ENCODE peak calls at places on chromosomes 2 and 18, in ten cellular contexts. One of them, this sample, is unnamed.

GRCh38 chr2:106734165-106734564 is 151.8 kb downstream of the ST6GAL2 start:
- DNase-seq in sigmoid colon: no peak
- DNase-seq in BJ: no peak
- DNase-seq in suprapubic skin: no peak
- DNase-seq in lower lobe of right lung: no peak
- DNase-seq in pancreas: no peak
- DNase-seq in astrocyte of the spinal cord: no peak
- DNase-seq in IMR-90: no peak
- DNase-seq in lower leg skin: no peak
- DNase-seq in tibial nerve: no peak
- DNase-seq in this sample: no peak

GRCh38 chr2:883260-884026 is 67.2 kb upstream of the SNTG2 start:
- DNase-seq in lower leg skin: peak; percentile 3
- DNase-seq in tibial nerve: no peak
- DNase-seq in lower lobe of right lung: no peak
- DNase-seq in sigmoid colon: no peak
- DNase-seq in suprapubic skin: no peak
- DNase-seq in IMR-90: no peak
- DNase-seq in BJ: no peak
- DNase-seq in pancreas: no peak
- DNase-seq in astrocyte of the spinal cord: no peak
- DNase-seq in this sample: no peak

GRCh38 chr18:24055878-24056277 is 41.3 kb downstream of the TTC39C start:
- DNase-seq in sigmoid colon: no peak
- DNase-seq in IMR-90: peak; percentile 11
- DNase-seq in astrocyte of the spinal cord: no peak
- DNase-seq in tibial nerve: no peak
- DNase-seq in suprapubic skin: no peak
- DNase-seq in BJ: no peak
- DNase-seq in lower leg skin: no peak
- DNase-seq in lower lobe of right lung: no peak
- DNase-seq in pancreas: no peak
- DNase-seq in this sample: no peak

GRCh38 chr2:9982248-9982647 is 30.8 kb downstream of the GRHL1 start:
- DNase-seq in lower leg skin: peak; percentile 72
- DNase-seq in lower lobe of right lung: no peak
- DNase-seq in suprapubic skin: no peak
- DNase-seq in pancreas: no peak
- DNase-seq in IMR-90: peak; percentile 93
- DNase-seq in astrocyte of the spinal cord: peak; percentile 74
- DNase-seq in BJ: peak; percentile 93
- DNase-seq in tibial nerve: no peak
- DNase-seq in sigmoid colon: no peak
- DNase-seq in this sample: no peak

GRCh38 chr2:228094377-228094921 is 87.0 kb downstream of the SPHKAP start:
- DNase-seq in suprapubic skin: no peak
- DNase-seq in tibial nerve: no peak
- DNase-seq in astrocyte of the spinal cord: peak; percentile 2
- DNase-seq in lower lobe of right lung: no peak
- DNase-seq in sigmoid colon: no peak
- DNase-seq in BJ: peak; percentile 35
- DNase-seq in pancreas: no peak
- DNase-seq in IMR-90: no peak
- DNase-seq in lower leg skin: no peak
- DNase-seq in this sample: no peak

GRCh38 chr2:30488012-30488659 is 41.1 kb downstream of the LCLAT1 start:
- DNase-seq in lower leg skin: no peak
- DNase-seq in astrocyte of the spinal cord: no peak
- DNase-seq in IMR-90: peak; percentile 47
- DNase-seq in sigmoid colon: no peak
- DNase-seq in suprapubic skin: no peak
- DNase-seq in BJ: no peak
- DNase-seq in lower lobe of right lung: no peak
- DNase-seq in pancreas: no peak
- DNase-seq in tibial nerve: no peak
- DNase-seq in this sample: no peak

GRCh38 chr18:59067873-59068272 is 71.8 kb upstream of the SEC11C start:
- DNase-seq in pancreas: no peak
- DNase-seq in lower lobe of right lung: no peak
- DNase-seq in tibial nerve: no peak
- DNase-seq in lower leg skin: no peak
- DNase-seq in sigmoid colon: no peak
- DNase-seq in BJ: no peak
- DNase-seq in astrocyte of the spinal cord: peak; percentile 19
- DNase-seq in IMR-90: peak; percentile 18
- DNase-seq in suprapubic skin: no peak
- DNase-seq in this sample: no peak

GRCh38 chr2:191917967-191918651 is 71.2 kb upstream of the CAVIN2 start:
- DNase-seq in sigmoid colon: no peak
- DNase-seq in astrocyte of the spinal cord: no peak
- DNase-seq in lower leg skin: no peak
- DNase-seq in IMR-90: no peak
- DNase-seq in lower lobe of right lung: no peak
- DNase-seq in suprapubic skin: no peak
- DNase-seq in tibial nerve: no peak
- DNase-seq in BJ: no peak
- DNase-seq in pancreas: no peak
- DNase-seq in this sample: no peak

GRCh38 chr2:25323042-25323514 is 18.6 kb downstream of the DNMT3A start:
- DNase-seq in sigmoid colon: no peak
- DNase-seq in BJ: no peak
- DNase-seq in pancreas: peak; percentile 18
- DNase-seq in tibial nerve: no peak
- DNase-seq in IMR-90: peak; percentile 45
- DNase-seq in lower lobe of right lung: no peak
- DNase-seq in lower leg skin: no peak
- DNase-seq in suprapubic skin: no peak
- DNase-seq in astrocyte of the spinal cord: no peak
- DNase-seq in this sample: no peak

GRCh38 chr2:25386662-25387478 is 45.1 kb upstream of the DNMT3A start:
- DNase-seq in lower leg skin: no peak
- DNase-seq in lower lobe of right lung: no peak
- DNase-seq in BJ: no peak
- DNase-seq in IMR-90: no peak
- DNase-seq in pancreas: no peak
- DNase-seq in astrocyte of the spinal cord: no peak
- DNase-seq in suprapubic skin: no peak
- DNase-seq in sigmoid colon: no peak
- DNase-seq in tibial nerve: no peak
- DNase-seq in this sample: no peak

DNA sequence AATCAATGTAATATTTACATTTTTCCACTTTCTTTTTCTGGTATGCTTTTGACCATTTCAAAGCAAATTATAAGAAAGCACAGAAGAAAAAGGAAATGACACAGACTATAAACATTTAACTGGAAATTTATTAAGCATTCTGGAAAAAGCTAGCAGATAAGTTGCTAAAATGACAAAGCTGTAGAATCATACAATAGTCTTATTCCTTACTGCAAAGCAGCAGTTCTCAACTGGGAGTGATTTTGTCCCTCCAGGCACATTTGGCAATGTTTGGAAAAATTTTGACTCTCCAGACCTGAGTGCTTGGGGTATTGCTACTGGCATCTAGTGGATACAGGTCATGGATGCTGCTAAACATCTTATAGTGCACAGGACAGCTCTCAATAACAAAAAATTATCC is 75.1 kb downstream of the MBD5 start:
- DNase-seq in lower leg skin: no peak
- DNase-seq in lower lobe of right lung: no peak
- DNase-seq in suprapubic skin: no peak
- DNase-seq in IMR-90: peak; percentile 26
- DNase-seq in tibial nerve: no peak
- DNase-seq in pancreas: no peak
- DNase-seq in astrocyte of the spinal cord: peak; percentile 4
- DNase-seq in sigmoid colon: no peak
- DNase-seq in BJ: no peak
- DNase-seq in this sample: no peak
- TF ChIP-seq CTCF in lower leg skin: no peak
- TF ChIP-seq CTCF in lower lobe of right lung: no peak
- TF ChIP-seq CTCF in suprapubic skin: no peak
- TF ChIP-seq CTCF in IMR-90: no peak
- TF ChIP-seq CTCF in tibial nerve: no peak
- TF ChIP-seq CTCF in pancreas: no peak
- TF ChIP-seq CTCF in astrocyte of the spinal cord: no peak
- TF ChIP-seq CTCF in sigmoid colon: no peak
- TF ChIP-seq CTCF in BJ: no peak
- TF ChIP-seq CTCF in this sample: no peak

DNA sequence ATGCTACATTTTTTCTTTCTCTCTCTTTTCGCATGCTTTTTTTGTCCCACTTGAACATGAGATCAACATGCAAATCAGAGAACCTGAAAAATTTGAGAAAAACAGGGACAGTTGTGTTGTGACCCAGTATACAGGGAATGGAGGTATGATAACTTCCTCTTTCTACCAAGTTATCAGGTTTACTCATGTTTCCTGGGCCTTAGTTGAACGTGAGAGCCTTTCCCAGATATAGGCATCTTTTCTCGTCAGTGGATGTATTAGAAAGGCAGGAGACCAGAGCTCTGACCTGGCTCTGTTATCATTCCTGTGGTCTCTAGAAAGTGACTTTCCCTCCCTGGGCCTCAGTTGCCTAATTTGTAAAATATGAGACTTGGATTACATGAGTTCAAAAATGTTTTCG is 30.1 kb upstream of the FAM117B start:
- DNase-seq in tibial nerve: no peak
- DNase-seq in astrocyte of the spinal cord: no peak
- DNase-seq in IMR-90: peak; percentile 38
- DNase-seq in lower leg skin: no peak
- DNase-seq in BJ: no peak
- DNase-seq in suprapubic skin: no peak
- DNase-seq in pancreas: no peak
- DNase-seq in lower lobe of right lung: no peak
- DNase-seq in sigmoid colon: no peak
- DNase-seq in this sample: no peak
- H3K4me3 ChIP-seq in tibial nerve: no peak overlapping the region
- H3K4me3 ChIP-seq in astrocyte of the spinal cord: no peak overlapping the region
- H3K4me3 ChIP-seq in IMR-90: no peak overlapping the region
- H3K4me3 ChIP-seq in lower leg skin: no peak overlapping the region
- H3K4me3 ChIP-seq in BJ: no peak overlapping the region
- H3K4me3 ChIP-seq in suprapubic skin: no peak overlapping the region
- H3K4me3 ChIP-seq in pancreas: no peak overlapping the region
- H3K4me3 ChIP-seq in lower lobe of right lung: no peak overlapping the region
- H3K4me3 ChIP-seq in sigmoid colon: no peak overlapping the region
- H3K4me3 ChIP-seq in this sample: no peak overlapping the region

GRCh38 chr18:44912740-44913478 is 232.2 kb downstream of the SETBP1 start:
- DNase-seq in sigmoid colon: no peak
- DNase-seq in tibial nerve: no peak
- DNase-seq in astrocyte of the spinal cord: no peak
- DNase-seq in suprapubic skin: no peak
- DNase-seq in IMR-90: no peak
- DNase-seq in lower leg skin: no peak
- DNase-seq in lower lobe of right lung: no peak
- DNase-seq in pancreas: no peak
- DNase-seq in BJ: no peak
- DNase-seq in this sample: no peak

GRCh38 chr18:44911773-44912172 is 231.1 kb downstream of the SETBP1 start:
- DNase-seq in suprapubic skin: no peak
- DNase-seq in tibial nerve: no peak
- DNase-seq in IMR-90: no peak
- DNase-seq in lower lobe of right lung: no peak
- DNase-seq in sigmoid colon: no peak
- DNase-seq in BJ: no peak
- DNase-seq in pancreas: no peak
- DNase-seq in astrocyte of the spinal cord: no peak
- DNase-seq in lower leg skin: no peak
- DNase-seq in this sample: no peak

GRCh38 chr18:44909191-44909719 is 228.6 kb downstream of the SETBP1 start:
- DNase-seq in BJ: no peak
- DNase-seq in pancreas: no peak
- DNase-seq in suprapubic skin: no peak
- DNase-seq in astrocyte of the spinal cord: peak; percentile 42
- DNase-seq in IMR-90: no peak
- DNase-seq in sigmoid colon: no peak
- DNase-seq in tibial nerve: no peak
- DNase-seq in lower lobe of right lung: no peak
- DNase-seq in lower leg skin: no peak
- DNase-seq in this sample: no peak

GRCh38 chr18:44914028-44914427 is 233.3 kb downstream of the SETBP1 start:
- DNase-seq in lower lobe of right lung: no peak
- DNase-seq in pancreas: no peak
- DNase-seq in tibial nerve: no peak
- DNase-seq in lower leg skin: no peak
- DNase-seq in sigmoid colon: no peak
- DNase-seq in BJ: no peak
- DNase-seq in IMR-90: no peak
- DNase-seq in suprapubic skin: no peak
- DNase-seq in astrocyte of the spinal cord: no peak
- DNase-seq in this sample: no peak

DNA sequence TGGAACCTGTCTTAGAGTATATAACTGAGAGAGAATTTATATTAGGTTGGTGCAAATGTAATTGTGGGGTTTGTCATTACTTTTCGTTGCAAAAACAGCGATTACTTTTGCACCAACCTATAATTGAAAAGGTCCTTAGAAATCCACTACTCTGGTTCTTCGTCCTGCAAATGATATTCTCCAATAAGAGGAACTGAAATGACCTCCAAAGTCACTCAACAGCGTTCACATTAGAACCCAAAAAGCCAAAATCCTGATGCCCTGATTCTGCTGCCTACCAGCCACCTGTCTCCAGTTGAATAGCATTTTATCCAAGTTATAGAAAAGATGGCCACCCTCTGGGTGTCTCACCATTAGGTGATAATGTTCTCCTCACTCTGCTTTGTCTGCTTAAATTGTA is 230.6 kb downstream of the SETBP1 start:
- DNase-seq in BJ: no peak
- DNase-seq in astrocyte of the spinal cord: no peak
- DNase-seq in suprapubic skin: no peak
- DNase-seq in sigmoid colon: no peak
- DNase-seq in lower leg skin: no peak
- DNase-seq in lower lobe of right lung: no peak
- DNase-seq in IMR-90: no peak
- DNase-seq in tibial nerve: no peak
- DNase-seq in pancreas: no peak
- DNase-seq in this sample: no peak
- TF ChIP-seq CTCF in BJ: no peak
- TF ChIP-seq CTCF in astrocyte of the spinal cord: no peak
- TF ChIP-seq CTCF in suprapubic skin: no peak
- TF ChIP-seq CTCF in sigmoid colon: no peak
- TF ChIP-seq CTCF in lower leg skin: no peak
- TF ChIP-seq CTCF in lower lobe of right lung: no peak
- TF ChIP-seq CTCF in IMR-90: no peak
- TF ChIP-seq CTCF in tibial nerve: no peak
- TF ChIP-seq CTCF in pancreas: no peak
- TF ChIP-seq CTCF in this sample: no peak

DNA sequence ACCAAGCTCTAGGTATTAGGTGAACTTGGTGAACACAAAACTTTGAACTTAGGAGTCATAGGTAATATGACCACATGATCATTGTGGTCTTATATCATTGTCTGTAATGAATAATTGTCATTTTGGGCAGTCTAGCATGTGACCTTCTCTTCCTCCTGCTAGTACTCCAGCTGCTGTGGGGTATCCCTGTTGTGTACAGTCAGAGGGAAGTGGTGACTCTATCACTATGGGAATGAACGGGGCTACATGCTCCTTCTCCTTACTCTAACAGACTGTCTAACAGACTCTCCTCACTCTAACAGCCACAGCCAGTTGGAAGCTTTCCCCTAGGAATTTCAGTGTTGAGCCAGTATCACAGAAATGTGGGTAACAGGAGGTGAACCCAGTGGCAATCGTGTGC is 68.2 kb upstream of the NEDD4L start:
- DNase-seq in suprapubic skin: no peak
- DNase-seq in lower leg skin: no peak
- DNase-seq in IMR-90: no peak
- DNase-seq in tibial nerve: no peak
- DNase-seq in pancreas: no peak
- DNase-seq in astrocyte of the spinal cord: no peak
- DNase-seq in BJ: no peak
- DNase-seq in lower lobe of right lung: no peak
- DNase-seq in sigmoid colon: no peak
- DNase-seq in this sample: no peak
- H3K4me3 ChIP-seq in suprapubic skin: no peak overlapping the region
- H3K4me3 ChIP-seq in lower leg skin: no peak overlapping the region
- H3K4me3 ChIP-seq in IMR-90: no peak overlapping the region
- H3K4me3 ChIP-seq in tibial nerve: no peak overlapping the region
- H3K4me3 ChIP-seq in pancreas: no peak overlapping the region
- H3K4me3 ChIP-seq in astrocyte of the spinal cord: no peak overlapping the region
- H3K4me3 ChIP-seq in BJ: no peak overlapping the region
- H3K4me3 ChIP-seq in lower lobe of right lung: peak overlapping the region; percentile 35
- H3K4me3 ChIP-seq in sigmoid colon: no peak overlapping the region
- H3K4me3 ChIP-seq in this sample: no peak overlapping the region